ENCODE peak calls at places on chromosome 3, in five cellular contexts. S, B, Q, J and H are unnamed samples.

GRCh38 chr3:59245879-59246501 is 196.2 kb upstream of the CFAP20DC start:
- DNase-seq in S (no peak), B (peak; percentile 37), Q (no peak), J (no peak), H (no peak)

GRCh38 chr3:59717679-59718205 is 667.9 kb upstream of the CFAP20DC start:
- DNase-seq in S (no peak), B (no peak), Q (no peak), J (no peak), H (no peak)

GRCh38 chr3:182726258-182727142 is 66.8 kb upstream of the ATP11B start:
- DNase-seq in S (no peak), B (no peak), Q (no peak), J (no peak), H (no peak)

GRCh38 chr3:57959407-57960173 is 48.6 kb upstream of the FLNB start:
- DNase-seq in S (no peak), B (peak; percentile 87), Q (no peak), J (no peak), H (no peak)

GRCh38 chr3:106339551-106339950 is 470.7 kb upstream of the CBLB start:
- DNase-seq in S (no peak), B (no peak), Q (no peak), J (no peak), H (no peak)

GRCh38 chr3:194872669-194872977 is 186.9 kb downstream of the FAM43A start:
- DNase-seq in S (no peak), B (peak; percentile 72), Q (no peak), J (no peak), H (no peak)

GRCh38 chr3:64027708-64028107 is 4.4 kb upstream of the PSMD6 start:
- DNase-seq in S (no peak), B (no peak), Q (no peak), J (no peak), H (no peak)

GRCh38 chr3:59367150-59367549 is 317.3 kb upstream of the CFAP20DC start:
- DNase-seq in S (no peak), B (peak; percentile 13), Q (no peak), J (no peak), H (no peak)

GRCh38 chr3:117660941-117661635 is 951.5 kb downstream of the TUSC7 start:
- DNase-seq in S (no peak), B (no peak), Q (no peak), J (no peak), H (no peak)

GRCh38 chr3:63625161-63625560 is 27.3 kb upstream of the SNTN start:
- DNase-seq in S (no peak), B (peak; percentile 87), Q (peak; percentile 30), J (no peak), H (no peak)

GRCh38 chr3:49841126-49841525 is 15.2 kb downstream of the TRAIP start:
- DNase-seq in S (peak; percentile 28), B (no peak), Q (no peak), J (no peak), H (peak; percentile 60)

GRCh38 chr3:38647217-38647970 is 2.1 kb downstream of the SCN5A start:
- DNase-seq in S (no peak), B (no peak), Q (no peak), J (peak; percentile 22), H (no peak)

GRCh38 chr3:111989061-111989678 is 9.6 kb upstream of the TAGLN3 start:
- DNase-seq in S (peak; percentile 28), B (no peak), Q (peak; percentile 60), J (no peak), H (no peak)

GRCh38 chr3:183541738-183542137 is 13.8 kb downstream of the KLHL6 start:
- DNase-seq in S (no peak), B (no peak), Q (no peak), J (no peak), H (no peak)

GRCh38 chr3:75192065-75192658 is 472.0 kb upstream of the FRG2C start:
- DNase-seq in S (peak; percentile 69), B (peak; percentile 11), Q (no peak), J (no peak), H (peak; percentile 62)

GRCh38 chr3:81916890-81917289 is 155.4 kb upstream of the GBE1 start:
- DNase-seq in S (no peak), B (no peak), Q (no peak), J (no peak), H (no peak)

GRCh38 chr3:99711361-99711760 is 73.0 kb downstream of the COL8A1 start:
- DNase-seq in S (no peak), B (no peak), Q (no peak), J (no peak), H (no peak)

GRCh38 chr3:24101676-24102168 is 156.6 kb downstream of the NR1D2 start:
- DNase-seq in S (no peak), B (peak; percentile 24), Q (no peak), J (no peak), H (no peak)

GRCh38 chr3:38585791-38586420 is 63.6 kb downstream of the SCN5A start:
- DNase-seq in S (peak; percentile 4), B (no peak), Q (no peak), J (peak; percentile 57), H (no peak)

GRCh38 chr3:81761904-81762565 is 590 bp upstream of the GBE1 start:
- DNase-seq in S (no peak), B (no peak), Q (no peak), J (no peak), H (no peak)

GRCh38 chr3:71973337-71974030 is 188.5 kb upstream of the PROK2 start:
- DNase-seq in S (no peak), B (peak; percentile 36), Q (peak; percentile 7), J (no peak), H (no peak)

GRCh38 chr3:187741403-187742350 is 3.6 kb downstream of the BCL6 start:
- DNase-seq in S (peak; percentile 84), B (peak; percentile 31), Q (peak; percentile 71), J (no peak), H (peak; percentile 68)

GRCh38 chr3:133568294-133569014 is 5.0 kb upstream of the CDV3 start:
- DNase-seq in S (no peak), B (peak; percentile 82), Q (no peak), J (no peak), H (no peak)

GRCh38 chr3:14876942-14877341 is 58.2 kb downstream of the FGD5 start:
- DNase-seq in S (no peak), B (no peak), Q (no peak), J (peak; percentile 92), H (no peak)

GRCh38 chr3:15110201-15110600 is 11.3 kb upstream of the RBSN start:
- DNase-seq in S (no peak), B (no peak), Q (no peak), J (no peak), H (no peak)

GRCh38 chr3:105448338-105448982 is 81.8 kb downstream of the ALCAM start:
- DNase-seq in S (no peak), B (no peak), Q (no peak), J (no peak), H (peak; percentile 12)

GRCh38 chr3:127209155-127209839 is 16.4 kb downstream of the PRR23E start:
- DNase-seq in S (no peak), B (no peak), Q (peak; percentile 80), J (peak; percentile 64), H (no peak)

GRCh38 chr3:83926291-83926690 is 1032.5 kb upstream of the CADM2 start:
- DNase-seq in S (no peak), B (no peak), Q (no peak), J (no peak), H (no peak)

GRCh38 chr3:188524057-188524456 is 370.1 kb downstream of the LPP start:
- DNase-seq in S (no peak), B (no peak), Q (no peak), J (no peak), H (no peak)